ENCODE peak calls at places on chromosome 6, in four cellular contexts. T, K, G and O are unnamed samples. For H3K36me3, the result is how much of the 10 kb centered on the place peaks cover.

GRCh38 chr6:34235605-34236422 is 859 bp upstream of the HMGA1 start:
- DNase-seq in T (no peak), G (peak), K (peak), O (no peak)

GRCh38 chr6:110404602-110405001 is 10.8 kb downstream of the DDO start:
- DNase-seq in K (no peak), T (no peak), G (no peak), O (no peak)

GRCh38 chr6:154615483-154616025 is 105.1 kb upstream of the CNKSR3 start:
- DNase-seq in T (peak), K (no peak), G (peak), O (no peak)

GRCh38 chr6:35091353-35092083 is 49.6 kb downstream of the TCP11 start:
- DNase-seq in T (no peak), G (no peak), K (peak), O (no peak)

GRCh38 chr6:110731898-110732297 is 83.4 kb downstream of the CDK19 start:
- DNase-seq in K (no peak), G (no peak), T (no peak), O (no peak)

GRCh38 chr6:37867756-37868446 is 48.4 kb downstream of the ZFAND3 start:
- DNase-seq in K (no peak), G (no peak), T (no peak), O (no peak)

GRCh38 chr6:12962995-12963394 is 246.4 kb downstream of the PHACTR1 start:
- DNase-seq in T (peak), G (peak), K (no peak), O (no peak)

GRCh38 chr6:33818293-33818692 is 14.5 kb upstream of the MLN start:
- DNase-seq in K (no peak), T (no peak), G (no peak), O (no peak)

GRCh38 chr6:76702187-76702586 is 629.7 kb upstream of the IMPG1 start:
- DNase-seq in K (no peak), T (no peak), G (peak), O (no peak)

GRCh38 chr6:11925805-11926204 is 86.3 kb upstream of the HIVEP1 start:
- DNase-seq in T (no peak), G (no peak), K (no peak), O (no peak)

GRCh38 chr6:44223471-44224153 is at the start of gene SLC29A1:
- DNase-seq in K (peak), G (no peak), T (peak), O (no peak)

GRCh38 chr6:20319520-20320357 is 81.9 kb upstream of the E2F3 start:
- DNase-seq in G (no peak), T (no peak), K (no peak), O (no peak)

GRCh38 chr6:72746276-72746675 is 124.4 kb downstream of the KCNQ5 start:
- DNase-seq in K (no peak), T (no peak), G (peak), O (no peak)

GRCh38 chr6:40907198-40907701 is 131.8 kb downstream of the UNC5CL start:
- DNase-seq in K (no peak), T (no peak), G (peak), O (no peak)

GRCh38 chr6:46265373-46265772 is 94.6 kb upstream of the ENPP5 start:
- DNase-seq in K (no peak), T (no peak), G (no peak), O (no peak)

GRCh38 chr6:34284563-34285545 is 36.0 kb upstream of the SMIM29 start:
- DNase-seq in G (no peak), K (no peak), T (no peak), O (no peak)

GRCh38 chr6:165580139-165580538 is 82.9 kb downstream of the PDE10A start:
- DNase-seq in T (no peak), K (no peak), G (peak), O (no peak)

GRCh38 chr6:125570546-125570945 is 178.9 kb upstream of the HEY2 start:
- DNase-seq in K (no peak), T (no peak), G (no peak), O (no peak)

GRCh38 chr6:128569737-128570438 is 49.5 kb upstream of the PTPRK start:
- DNase-seq in G (peak), T (peak), K (no peak), O (no peak)

DNA sequence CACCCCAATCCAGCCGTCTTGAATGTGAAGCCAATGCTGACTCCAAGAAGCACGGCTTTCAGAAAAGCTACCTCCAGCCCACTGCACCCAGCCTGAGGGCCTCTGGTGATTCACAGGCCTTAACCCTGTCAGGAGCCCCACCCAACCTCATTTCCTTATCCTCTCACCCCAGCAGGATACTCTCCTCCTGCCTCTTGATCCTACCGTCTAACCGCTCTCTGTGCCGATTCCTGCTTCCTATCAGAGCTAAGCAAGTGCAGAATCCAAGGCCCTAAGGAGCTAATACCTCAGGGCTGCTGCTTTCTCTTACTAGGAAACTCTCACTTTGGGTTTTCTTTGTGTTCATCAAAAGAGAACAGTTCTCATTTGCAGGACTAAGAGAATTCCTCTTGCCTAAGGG is 47.2 kb downstream of the TRERF1 start:
- DNase-seq in G (peak), K (no peak), T (no peak), O (no peak)
- H3K4me3 ChIP-seq in G (no peak), K (no peak), T (no peak), O (no peak)

GRCh38 chr6:52691718-52692117 is 20.8 kb downstream of the TMEM14A start:
- DNase-seq in T (no peak), K (no peak), G (peak), O (no peak)
- TF ChIP-seq CTCF in T (no peak), K (no peak), G (peak), O (no peak)

DNA sequence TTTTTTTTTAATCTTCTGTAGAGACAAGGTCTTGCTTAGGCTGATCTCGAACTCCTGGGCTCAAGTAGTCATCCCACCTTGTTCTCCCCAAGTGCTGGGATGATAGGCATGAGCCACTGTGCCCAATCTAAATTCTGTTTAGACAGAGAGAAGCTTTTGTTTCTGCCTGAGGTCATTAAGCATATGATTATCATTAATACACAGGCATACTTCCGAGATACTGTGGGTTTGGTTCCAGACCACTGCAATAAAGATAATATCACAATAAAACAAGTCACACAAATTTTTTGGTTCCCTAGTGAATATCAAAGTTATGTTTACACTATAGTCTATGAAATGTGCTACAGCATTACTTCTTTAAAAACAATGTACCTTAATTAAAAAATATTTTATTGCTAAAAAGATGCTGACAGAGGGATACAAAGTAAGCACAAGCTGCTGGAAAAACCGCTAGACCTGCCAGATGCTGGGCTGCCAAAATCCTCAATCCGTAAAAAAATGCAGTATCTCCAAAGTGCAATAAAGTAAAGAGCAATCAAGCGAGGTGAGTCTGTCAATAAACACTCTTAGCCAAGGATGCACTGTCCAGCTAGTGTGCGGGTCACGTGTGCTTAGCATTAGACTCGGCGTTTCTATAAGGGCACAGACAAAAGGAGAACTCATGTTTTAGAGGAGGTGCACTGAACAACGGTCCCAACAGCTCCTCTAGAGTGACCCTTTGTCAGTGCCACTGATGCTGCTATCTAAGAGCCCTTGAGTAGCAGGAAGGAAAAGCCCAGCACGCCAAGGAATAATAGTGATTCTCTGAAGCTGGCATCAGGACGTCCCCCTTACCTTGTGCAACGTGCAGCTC is 16.1 kb downstream of the TXNDC5 start:
- DNase-seq in K (no peak), G (no peak), T (no peak), O (no peak)
- H3K36me3 ChIP-seq in K (half or more), G (under half), T (half or more), O (half or more)

GRCh38 chr6:26103141-26103769 is 16.0 kb downstream of the HFE start:
- DNase-seq in G (peak), T (no peak), K (no peak), O (no peak)
- H3K4me3 ChIP-seq in G (peak), T (peak), K (no peak), O (peak)

DNA sequence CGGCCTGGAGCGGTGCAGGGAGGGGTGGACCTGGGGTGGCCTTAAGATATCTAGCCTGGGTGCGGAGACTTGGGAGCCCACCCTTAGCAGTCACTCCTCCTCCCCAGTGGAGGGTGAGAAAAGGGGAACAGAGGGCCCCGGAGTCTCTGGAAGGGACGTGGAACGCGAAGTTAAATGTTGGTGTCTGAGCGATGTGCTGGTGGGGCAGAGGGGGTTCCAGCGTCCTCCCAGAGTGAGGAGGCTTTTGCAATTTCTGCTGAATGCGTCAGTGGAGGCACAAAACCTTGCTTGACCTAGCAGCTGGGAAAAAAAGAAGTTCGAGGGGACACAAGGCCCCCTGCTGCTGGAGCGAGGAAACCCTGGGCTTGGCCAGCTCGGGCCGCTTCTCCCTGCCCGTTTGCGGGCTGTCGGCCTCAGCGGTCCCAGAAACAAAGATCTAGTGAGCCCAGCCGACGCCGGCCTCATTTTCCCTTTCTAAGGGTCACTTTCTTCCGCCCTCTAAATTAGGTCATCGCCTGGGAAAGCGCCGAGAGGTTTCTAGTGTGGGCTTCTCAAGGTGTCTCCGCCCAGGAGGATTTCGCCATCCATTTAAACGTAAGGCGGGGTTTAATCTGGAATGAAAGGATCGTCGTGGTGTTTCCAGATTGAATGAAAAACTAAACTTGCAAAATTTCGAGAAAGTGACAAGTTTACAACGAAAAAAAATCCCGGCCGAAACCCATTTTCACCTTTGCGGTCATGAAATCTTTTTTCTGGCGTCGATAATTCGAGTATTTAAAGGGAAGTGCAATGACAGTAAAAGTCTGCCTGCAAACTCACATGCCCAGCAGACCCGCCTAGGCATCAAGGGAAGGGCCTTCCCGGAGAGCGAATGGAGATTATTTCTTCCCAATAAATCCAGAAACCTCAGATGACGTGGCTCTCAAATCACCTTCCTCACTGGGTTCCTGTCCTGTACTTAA is 4.5 kb downstream of the OLIG3 start:
- DNase-seq in T (no peak), G (no peak), K (peak), O (peak)
- TF ChIP-seq CTCF in T (no peak), G (no peak), K (no peak), O (no peak)

DNA sequence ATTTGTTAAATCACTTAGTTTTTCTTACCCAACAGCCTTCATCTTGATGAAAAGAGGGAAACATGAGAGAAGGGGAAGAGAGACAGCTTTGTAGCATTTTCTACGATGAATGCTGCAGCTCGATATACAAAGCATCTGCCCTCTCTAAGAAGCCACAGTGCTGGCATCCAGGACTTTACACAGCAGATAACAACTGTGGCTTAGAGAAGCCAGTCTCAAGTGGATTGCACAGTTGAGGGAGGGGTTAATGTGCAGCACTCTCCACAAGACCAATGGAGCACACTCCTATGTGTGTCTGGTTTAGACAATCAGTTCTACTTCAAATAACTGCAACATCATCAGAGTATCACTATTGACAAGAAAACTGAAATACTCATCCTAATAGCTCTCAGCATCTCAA is 5.8 kb downstream of the C6orf120 start:
- DNase-seq in T (no peak), G (no peak), K (no peak), O (no peak)
- H3K36me3 ChIP-seq in T (half or more), G (under half), K (half or more), O (under half)

GRCh38 chr6:138454976-138455706 is 44.2 kb downstream of the NHSL1 start:
- DNase-seq in K (no peak), G (peak), T (peak), O (no peak)
- H3K4me3 ChIP-seq in K (no peak), G (no peak), T (no peak), O (no peak)

GRCh38 chr6:17200395-17200794 is 80.8 kb upstream of the RBM24 start:
- DNase-seq in T (no peak), K (peak), G (no peak), O (no peak)
- TF ChIP-seq CTCF in T (peak), K (peak), G (no peak), O (no peak)

GRCh38 chr6:8087870-8088269 is 14.5 kb downstream of the EEF1E1 start:
- DNase-seq in K (no peak), G (no peak), T (no peak), O (no peak)
- H3K36me3 ChIP-seq in K (half or more), G (under half), T (half or more), O (under half)

GRCh38 chr6:1617466-1618304 is 8.0 kb downstream of the FOXC1 start:
- DNase-seq in T (no peak), G (no peak), K (no peak), O (no peak)

GRCh38 chr6:1619666-1620503 is 10.2 kb downstream of the FOXC1 start:
- DNase-seq in K (peak), T (no peak), G (no peak), O (no peak)

GRCh38 chr6:1619106-1619665 is 9.5 kb downstream of the FOXC1 start:
- DNase-seq in T (no peak), G (no peak), K (no peak), O (no peak)

GRCh38 chr6:1616556-1617463 is 7.1 kb downstream of the FOXC1 start:
- DNase-seq in T (no peak), K (no peak), G (no peak), O (no peak)

DNA sequence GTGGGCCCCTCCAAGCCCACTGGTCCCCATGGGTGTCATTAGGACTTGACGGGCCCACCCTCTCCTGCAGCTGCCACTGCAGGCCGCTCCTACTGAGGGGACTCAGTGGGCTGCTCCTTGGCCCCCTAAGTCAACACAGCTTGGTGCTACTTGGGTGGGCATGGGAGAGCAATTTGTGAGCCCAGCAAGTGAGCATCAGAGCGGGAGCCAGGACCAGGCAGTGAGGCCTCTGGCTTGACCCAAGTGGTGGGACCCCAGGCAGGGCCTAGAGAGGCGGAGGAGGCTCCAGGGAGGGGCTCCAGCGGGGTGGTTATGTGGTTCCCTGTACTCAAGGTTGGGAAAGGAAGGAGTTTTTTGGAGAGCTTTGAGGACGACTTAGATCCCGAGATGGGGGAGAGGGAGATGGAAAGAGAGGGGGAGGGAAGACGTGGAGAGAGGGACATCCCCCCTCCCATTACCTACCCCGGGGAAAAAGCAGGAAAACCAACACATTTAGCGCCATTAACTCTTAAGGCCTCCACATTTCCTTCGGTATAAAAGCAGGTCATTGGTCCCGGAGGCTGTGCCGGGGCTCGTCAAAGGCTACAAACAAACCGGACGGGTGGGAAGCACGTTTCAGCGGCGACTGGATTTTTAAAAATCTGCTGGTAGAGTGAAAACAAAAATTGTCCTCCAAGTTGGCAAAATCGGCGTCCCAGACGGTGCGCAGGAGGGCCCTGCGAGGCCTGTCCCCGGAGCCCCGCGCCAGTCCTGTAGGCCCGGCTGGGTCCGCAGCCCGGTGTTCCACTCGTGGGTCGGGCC is 8.8 kb downstream of the FOXC1 start:
- DNase-seq in T (no peak), K (no peak), G (no peak), O (no peak)
- H3K4me3 ChIP-seq in T (no peak), K (no peak), G (no peak), O (no peak)